ENCODE peak calls at places on chromosomes 4 and X, in six cellular contexts. O, B, T, D, C and Q are unnamed samples.
A peak's percentile ranks its signal among the peaks of the same experiment; 100 is the strongest.

GRCh38 chrX:109760241-109760921 is 27.3 kb upstream of the ACSL4 start:
- DNase-seq in D (no peak), B (no peak), C (peak; percentile 2), O (no peak), T (no peak), Q (no peak)

GRCh38 chrX:82748901-82749505 is 759.1 kb upstream of the POU3F4 start:
- DNase-seq in C (no peak), B (no peak), O (no peak), T (no peak), D (no peak), Q (no peak)

GRCh38 chrX:96182366-96182765 is 502.3 kb upstream of the DIAPH2 start:
- DNase-seq in O (no peak), D (no peak), C (peak; percentile 55), B (no peak), T (no peak), Q (peak; percentile 40)

GRCh38 chrX:53186363-53186762 is 38.6 kb downstream of the KDM5C start:
- DNase-seq in B (no peak), C (no peak), O (no peak), D (no peak), T (no peak), Q (no peak)

GRCh38 chr4:140082399-140082758 is 71.6 kb downstream of the MAML3 start:
- DNase-seq in C (no peak), T (no peak), D (no peak), O (no peak), B (no peak), Q (no peak)

GRCh38 chr4:155745984-155746383 is 12.8 kb upstream of the GUCY1B1 start:
- DNase-seq in T (no peak), D (no peak), O (no peak), B (no peak), C (no peak), Q (no peak)

GRCh38 chr4:103303011-103303410 is 104.9 kb upstream of the CENPE start:
- DNase-seq in C (no peak), O (no peak), D (no peak), B (no peak), T (no peak), Q (no peak)

GRCh38 chr4:107774681-107775080 is 50.1 kb upstream of the SGMS2 start:
- DNase-seq in O (no peak), B (no peak), T (no peak), D (no peak), C (no peak), Q (no peak)

GRCh38 chrX:154412468-154412867 is 1.1 kb downstream of the TAFAZZIN start:
- DNase-seq in D (no peak), C (no peak), B (no peak), T (no peak), O (no peak), Q (peak; percentile 71)

GRCh38 chrX:110675866-110676265 is 119.8 kb downstream of the CHRDL1 start:
- DNase-seq in O (no peak), T (no peak), B (no peak), D (no peak), C (no peak), Q (no peak)

GRCh38 chrX:42096262-42096939 is 173.0 kb upstream of the CASK start:
- DNase-seq in D (no peak), T (no peak), B (peak; percentile 2), O (peak; percentile 9), C (peak; percentile 51), Q (no peak)

GRCh38 chr4:101114936-101115372 is 232.4 kb downstream of the PPP3CA start:
- DNase-seq in B (peak; percentile 99), D (no peak), O (no peak), T (no peak), C (no peak), Q (no peak)

GRCh38 chr4:110742148-110742547 is 119.3 kb upstream of the PITX2 start:
- DNase-seq in B (no peak), C (peak; percentile 13), O (no peak), T (no peak), D (no peak), Q (no peak)

GRCh38 chrX:79169484-79169883 is 25.0 kb downstream of the GPR174 start:
- DNase-seq in C (no peak), D (no peak), B (no peak), T (no peak), O (no peak), Q (no peak)

GRCh38 chr4:128355301-128355700 is 67.7 kb upstream of the PGRMC2 start:
- DNase-seq in D (no peak), O (peak; percentile 15), C (peak; percentile 41), T (no peak), B (no peak), Q (peak; percentile 5)

GRCh38 chr4:42320822-42321388 is 76.4 kb upstream of the SHISA3 start:
- DNase-seq in T (peak; percentile 58), B (no peak), O (no peak), D (no peak), C (no peak), Q (no peak)

GRCh38 chrX:3638280-3638873 is 75.1 kb downstream of the PRKX start:
- DNase-seq in T (peak; percentile 16), D (peak; percentile 48), C (peak; percentile 32), O (peak; percentile 39), B (peak; percentile 7), Q (peak; percentile 41)

GRCh38 chr4:128827280-128827679 is 17.8 kb downstream of the JADE1 start:
- DNase-seq in C (no peak), T (no peak), O (no peak), D (peak; percentile 39), B (no peak), Q (no peak)

GRCh38 chrX:78366576-78366975 is 39.2 kb upstream of the CYSLTR1 start:
- DNase-seq in D (no peak), O (no peak), T (no peak), C (no peak), B (no peak), Q (no peak)

GRCh38 chr4:168615294-168615693 is 118.4 kb downstream of the PALLD start:
- DNase-seq in D (no peak), O (no peak), B (no peak), C (no peak), T (no peak), Q (no peak)

GRCh38 chr4:7905461-7905915 is 34.2 kb downstream of the AFAP1 start:
- DNase-seq in O (no peak), C (no peak), B (no peak), T (no peak), D (peak; percentile 33), Q (no peak)

GRCh38 chr4:41102360-41103092 is 111.8 kb downstream of the APBB2 start:
- DNase-seq in T (no peak), C (no peak), D (no peak), O (no peak), B (no peak), Q (no peak)

GRCh38 chr4:114249561-114250356 is 270.3 kb upstream of the ARSJ start:
- DNase-seq in T (no peak), C (no peak), O (no peak), B (no peak), D (no peak), Q (no peak)

GRCh38 chr4:114251020-114251419 is 271.6 kb upstream of the ARSJ start:
- DNase-seq in D (no peak), C (no peak), B (no peak), T (no peak), O (no peak), Q (no peak)

GRCh38 chr4:114252499-114252898 is 273.1 kb upstream of the ARSJ start:
- DNase-seq in B (no peak), D (no peak), O (no peak), T (no peak), C (no peak), Q (no peak)

GRCh38 chr4:114250439-114250891 is 271.0 kb upstream of the ARSJ start:
- DNase-seq in O (no peak), B (no peak), T (no peak), C (no peak), D (no peak), Q (no peak)
- TF ChIP-seq MAX in O (no peak), B (no peak), T (no peak), C (no peak), D (no peak), Q (no peak)

DNA sequence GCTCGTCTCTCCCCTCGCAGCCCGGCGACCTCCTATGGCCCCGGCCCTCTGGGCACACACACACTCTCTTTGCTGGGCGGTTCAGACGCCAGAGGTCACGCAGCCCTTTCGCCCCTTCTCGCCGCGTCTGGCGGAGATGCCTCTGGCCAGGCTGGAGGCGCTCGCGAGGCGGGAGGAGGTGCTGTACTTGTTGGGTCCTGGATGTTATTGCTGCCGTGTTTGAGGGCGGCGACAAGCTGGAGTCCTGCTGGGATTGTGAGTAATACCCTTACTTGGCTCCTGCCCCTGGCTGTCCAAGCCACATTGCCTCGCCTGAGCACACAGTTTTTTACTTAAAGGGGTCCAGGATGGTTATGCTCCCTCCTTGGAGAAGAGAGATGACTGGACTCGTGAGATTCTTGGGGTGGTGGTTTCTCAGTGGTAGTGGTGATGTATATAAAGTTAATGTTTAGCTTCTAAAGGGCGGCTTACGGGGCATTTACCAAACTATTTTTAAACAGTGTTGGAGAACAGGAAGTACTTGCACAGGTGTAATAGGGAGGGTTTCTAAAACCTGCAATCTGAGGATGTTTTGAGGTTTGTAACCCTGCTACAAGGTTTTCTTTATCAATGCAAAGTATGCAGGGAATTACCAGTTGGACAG is 572 bp downstream of the USP53 start:
- DNase-seq in B (peak; percentile 89), D (peak; percentile 85), O (peak; percentile 68), T (peak; percentile 12), C (peak; percentile 95), Q (peak; percentile 95)
- TF ChIP-seq CTCF in B (peak; percentile 33), D (peak; percentile 32), O (no peak), T (peak; percentile 35), C (peak; percentile 15), Q (peak; percentile 24)

DNA sequence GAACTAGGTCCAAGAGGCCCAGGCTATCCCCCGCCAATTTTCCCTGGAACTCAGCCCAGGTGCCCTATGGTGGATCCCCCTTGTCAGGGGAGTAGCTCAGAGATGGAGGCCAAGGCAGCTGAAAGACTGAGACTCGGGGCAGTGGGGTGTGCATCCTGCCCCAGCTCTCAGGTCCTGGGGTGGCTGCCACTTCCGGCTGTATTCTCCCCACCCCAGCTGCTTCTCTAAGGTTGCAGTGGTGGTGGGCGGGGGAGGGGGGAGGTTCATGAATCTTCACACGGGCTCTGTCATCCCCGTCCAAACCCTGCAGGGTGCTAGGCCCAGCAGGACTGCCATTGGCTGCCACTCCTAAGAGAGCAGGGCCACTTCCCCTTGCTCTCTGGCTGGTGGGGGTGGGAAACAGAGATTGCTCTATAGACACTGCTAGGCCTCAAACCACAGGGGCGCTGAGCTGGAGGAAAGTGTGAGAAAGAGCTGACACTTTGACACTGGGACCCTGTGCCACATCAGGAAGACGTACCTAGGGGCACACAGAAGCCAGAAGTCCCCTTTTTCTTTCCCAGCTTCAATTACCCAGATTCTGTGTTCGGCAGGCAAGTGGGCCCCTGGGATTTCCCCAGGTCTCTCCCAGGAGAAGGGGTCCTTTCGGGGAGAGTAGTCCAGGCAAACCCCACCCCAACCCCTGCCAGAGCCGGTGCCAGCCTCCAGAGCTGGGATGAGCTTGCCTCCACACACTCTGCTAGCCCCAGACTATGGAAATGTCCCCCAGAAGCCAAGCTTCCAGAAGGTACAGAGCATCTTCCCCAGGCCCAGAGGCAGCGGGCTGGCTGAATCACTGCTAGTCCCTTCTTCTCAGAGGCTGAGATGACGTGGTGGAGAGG is 1.6 kb downstream of the SASH3 start:
- DNase-seq in C (no peak), B (no peak), O (no peak), D (no peak), T (peak; percentile 83), Q (peak; percentile 94)
- TF ChIP-seq POLR2A in C (no peak), B (no peak), O (no peak), D (no peak), T (peak; percentile 77), Q (no peak)

GRCh38 chrX:16601885-16602284 is 48.1 kb upstream of the S100G start:
- DNase-seq in O (no peak), D (no peak), B (no peak), T (no peak), C (no peak), Q (no peak)
- TF ChIP-seq MAX in O (no peak), D (no peak), B (no peak), T (no peak), C (no peak), Q (no peak)

GRCh38 chrX:130268500-130269170 is at the start of gene ZNF280C:
- DNase-seq in T (peak; percentile 70), O (peak; percentile 89), B (peak; percentile 91), C (peak; percentile 91), D (peak; percentile 82), Q (peak; percentile 96)
- TF ChIP-seq CTCF in T (peak; percentile 31), O (no peak), B (peak; percentile 13), C (peak; percentile 21), D (no peak), Q (peak; percentile 20)